ENCODE peak calls at places on chromosomes 7 and 10, in seven cellular contexts. One of them, this sample, is unnamed.

GRCh38 chr7:144824360-144824759 is 11.5 kb downstream of the TPK1 start:
- DNase-seq in A549: peak
- DNase-seq in WTC11: no peak
- DNase-seq in cardiac muscle cell: no peak
- DNase-seq in endodermal cell: no peak
- DNase-seq in heart left ventricle: no peak
- DNase-seq in kidney: no peak
- DNase-seq in this sample: no peak

GRCh38 chr10:122352817-122353525 is 21.5 kb upstream of the PLEKHA1 start:
- DNase-seq in cardiac muscle cell: no peak
- DNase-seq in endodermal cell: peak
- DNase-seq in kidney: no peak
- DNase-seq in WTC11: no peak
- DNase-seq in heart left ventricle: no peak
- DNase-seq in A549: no peak
- DNase-seq in this sample: no peak

GRCh38 chr10:66281327-66281726 is 644.5 kb upstream of the LRRTM3 start:
- DNase-seq in endodermal cell: no peak
- DNase-seq in heart left ventricle: no peak
- DNase-seq in WTC11: no peak
- DNase-seq in A549: no peak
- DNase-seq in cardiac muscle cell: no peak
- DNase-seq in kidney: no peak
- DNase-seq in this sample: no peak

GRCh38 chr10:60434418-60435046 is 44.9 kb upstream of the ANK3 start:
- DNase-seq in WTC11: peak
- DNase-seq in kidney: no peak
- DNase-seq in A549: peak
- DNase-seq in heart left ventricle: peak
- DNase-seq in cardiac muscle cell: peak
- DNase-seq in endodermal cell: peak
- DNase-seq in this sample: no peak

GRCh38 chr10:44703241-44704155 is 207.6 kb upstream of the TMEM72 start:
- DNase-seq in heart left ventricle: no peak
- DNase-seq in kidney: no peak
- DNase-seq in WTC11: no peak
- DNase-seq in cardiac muscle cell: no peak
- DNase-seq in endodermal cell: no peak
- DNase-seq in A549: no peak
- DNase-seq in this sample: no peak

GRCh38 chr10:19499291-19499765 is 316.9 kb upstream of the PLXDC2 start:
- DNase-seq in kidney: no peak
- DNase-seq in WTC11: no peak
- DNase-seq in endodermal cell: no peak
- DNase-seq in cardiac muscle cell: no peak
- DNase-seq in heart left ventricle: no peak
- DNase-seq in A549: no peak
- DNase-seq in this sample: no peak

GRCh38 chr10:122655524-122656307 is 43.9 kb downstream of the C10orf120 start:
- DNase-seq in heart left ventricle: no peak
- DNase-seq in endodermal cell: no peak
- DNase-seq in cardiac muscle cell: no peak
- DNase-seq in A549: no peak
- DNase-seq in WTC11: no peak
- DNase-seq in kidney: no peak
- DNase-seq in this sample: no peak

GRCh38 chr10:109995178-109995577 is 12.6 kb upstream of the ADD3 start:
- DNase-seq in A549: no peak
- DNase-seq in heart left ventricle: no peak
- DNase-seq in kidney: no peak
- DNase-seq in cardiac muscle cell: no peak
- DNase-seq in endodermal cell: no peak
- DNase-seq in WTC11: no peak
- DNase-seq in this sample: no peak

GRCh38 chr7:27161721-27162547 is 3.4 kb downstream of the HOXA9 start:
- DNase-seq in kidney: peak
- DNase-seq in cardiac muscle cell: no peak
- DNase-seq in endodermal cell: no peak
- DNase-seq in heart left ventricle: no peak
- DNase-seq in WTC11: peak
- DNase-seq in A549: no peak
- DNase-seq in this sample: no peak

GRCh38 chr10:125002423-125003145 is 60.7 kb downstream of the ZRANB1 start:
- DNase-seq in WTC11: peak
- DNase-seq in cardiac muscle cell: no peak
- DNase-seq in A549: no peak
- DNase-seq in endodermal cell: peak
- DNase-seq in kidney: peak
- DNase-seq in heart left ventricle: peak
- DNase-seq in this sample: no peak

GRCh38 chr7:34337163-34337562 is 320.9 kb upstream of the NPSR1 start:
- DNase-seq in kidney: no peak
- DNase-seq in WTC11: no peak
- DNase-seq in cardiac muscle cell: no peak
- DNase-seq in endodermal cell: no peak
- DNase-seq in A549: no peak
- DNase-seq in heart left ventricle: no peak
- DNase-seq in this sample: no peak

GRCh38 chr7:51376420-51377092 is 59.9 kb upstream of the COBL start:
- DNase-seq in cardiac muscle cell: no peak
- DNase-seq in endodermal cell: no peak
- DNase-seq in heart left ventricle: no peak
- DNase-seq in kidney: no peak
- DNase-seq in WTC11: no peak
- DNase-seq in A549: peak
- DNase-seq in this sample: no peak

DNA sequence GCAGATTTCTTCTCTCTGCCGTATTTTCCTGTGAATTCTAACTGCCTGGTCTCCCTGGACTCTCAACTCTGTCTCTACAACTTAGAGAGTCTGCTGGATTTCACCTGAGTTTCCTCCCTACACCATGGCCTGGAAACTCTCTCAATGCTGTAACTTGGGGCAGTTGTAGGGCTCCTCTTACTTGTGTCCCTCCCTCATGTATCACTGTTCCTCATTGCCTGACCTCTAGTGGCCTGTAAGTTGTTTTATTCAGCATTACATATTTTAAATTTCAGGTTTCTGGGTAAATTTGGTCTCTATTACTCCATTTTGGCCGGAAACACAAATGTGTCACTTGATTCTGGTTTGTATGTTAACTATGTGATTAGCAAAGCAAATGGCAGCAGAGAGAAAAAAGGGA is 70.9 kb downstream of the DYNC1I1 start:
- DNase-seq in A549: peak
- DNase-seq in kidney: no peak
- DNase-seq in cardiac muscle cell: peak
- DNase-seq in heart left ventricle: no peak
- DNase-seq in endodermal cell: no peak
- DNase-seq in WTC11: no peak
- DNase-seq in this sample: no peak
- TF ChIP-seq CTCF in A549: peak
- TF ChIP-seq CTCF in kidney: no peak
- TF ChIP-seq CTCF in cardiac muscle cell: peak
- TF ChIP-seq CTCF in heart left ventricle: peak
- TF ChIP-seq CTCF in endodermal cell: peak
- TF ChIP-seq CTCF in WTC11: no peak
- TF ChIP-seq CTCF in this sample: peak

DNA sequence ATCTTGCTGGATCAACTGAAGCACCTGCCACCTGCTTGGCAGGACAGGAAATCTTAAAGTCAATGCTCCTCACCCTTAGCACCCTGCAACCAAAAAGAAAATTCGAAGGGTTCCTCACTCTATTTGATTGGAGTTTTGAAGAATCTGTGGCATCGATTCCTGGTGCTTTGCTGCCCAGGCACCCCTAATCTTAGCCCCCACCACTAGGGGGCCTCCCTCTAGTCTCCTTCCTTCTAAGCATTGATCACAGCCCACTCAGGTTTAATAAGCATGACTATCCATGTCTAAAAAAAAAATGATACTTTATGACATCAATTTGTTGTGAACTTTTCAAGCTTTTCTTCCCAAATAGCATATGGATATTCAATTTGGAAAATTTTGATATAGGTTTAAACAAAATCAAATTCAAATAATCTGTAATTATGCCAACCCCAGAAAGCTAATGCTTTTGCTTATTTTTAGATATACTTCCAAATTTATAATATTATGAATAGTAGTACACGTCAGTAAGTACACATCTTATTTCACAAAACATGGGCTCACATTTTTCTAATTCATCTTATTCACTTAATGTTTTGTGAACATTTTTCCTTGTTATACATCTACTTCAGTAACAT is 45.3 kb downstream of the NRG3 start:
- DNase-seq in cardiac muscle cell: peak
- DNase-seq in WTC11: peak
- DNase-seq in kidney: no peak
- DNase-seq in endodermal cell: peak
- DNase-seq in heart left ventricle: no peak
- DNase-seq in A549: no peak
- DNase-seq in this sample: no peak
- TF ChIP-seq CTCF in cardiac muscle cell: peak
- TF ChIP-seq CTCF in WTC11: peak
- TF ChIP-seq CTCF in kidney: no peak
- TF ChIP-seq CTCF in endodermal cell: peak
- TF ChIP-seq CTCF in heart left ventricle: no peak
- TF ChIP-seq CTCF in A549: no peak
- TF ChIP-seq CTCF in this sample: no peak

DNA sequence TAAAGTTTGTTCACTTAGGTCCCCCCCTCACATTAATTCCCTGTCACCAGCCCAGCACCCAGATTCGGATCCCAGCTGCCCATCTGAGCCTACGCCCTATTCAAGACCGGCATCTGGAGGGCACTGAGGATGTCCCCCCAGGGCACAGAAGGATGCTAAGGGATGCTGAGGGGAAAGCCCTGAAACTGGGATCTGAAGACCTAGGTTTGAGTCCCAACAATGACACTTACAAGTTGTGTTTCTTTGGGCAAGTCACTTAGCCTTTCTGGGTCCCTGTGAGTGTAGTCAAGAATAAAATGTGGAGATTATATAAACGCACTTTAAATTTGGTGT is 3.8 kb upstream of the MARVELD1 start:
- DNase-seq in endodermal cell: no peak
- DNase-seq in heart left ventricle: no peak
- DNase-seq in WTC11: no peak
- DNase-seq in cardiac muscle cell: no peak
- DNase-seq in kidney: no peak
- DNase-seq in A549: no peak
- DNase-seq in this sample: no peak
- TF ChIP-seq CTCF in endodermal cell: peak
- TF ChIP-seq CTCF in heart left ventricle: no peak
- TF ChIP-seq CTCF in WTC11: no peak
- TF ChIP-seq CTCF in cardiac muscle cell: no peak
- TF ChIP-seq CTCF in kidney: no peak
- TF ChIP-seq CTCF in A549: no peak
- TF ChIP-seq CTCF in this sample: no peak

GRCh38 chr7:142323706-142324105 is 65.8 kb upstream of the PRSS58 start:
- DNase-seq in WTC11: peak
- DNase-seq in kidney: no peak
- DNase-seq in endodermal cell: peak
- DNase-seq in cardiac muscle cell: peak
- DNase-seq in A549: peak
- DNase-seq in heart left ventricle: no peak
- DNase-seq in this sample: no peak
- TF ChIP-seq CTCF in WTC11: peak
- TF ChIP-seq CTCF in kidney: peak
- TF ChIP-seq CTCF in endodermal cell: peak
- TF ChIP-seq CTCF in cardiac muscle cell: peak
- TF ChIP-seq CTCF in A549: peak
- TF ChIP-seq CTCF in heart left ventricle: no peak
- TF ChIP-seq CTCF in this sample: no peak

DNA sequence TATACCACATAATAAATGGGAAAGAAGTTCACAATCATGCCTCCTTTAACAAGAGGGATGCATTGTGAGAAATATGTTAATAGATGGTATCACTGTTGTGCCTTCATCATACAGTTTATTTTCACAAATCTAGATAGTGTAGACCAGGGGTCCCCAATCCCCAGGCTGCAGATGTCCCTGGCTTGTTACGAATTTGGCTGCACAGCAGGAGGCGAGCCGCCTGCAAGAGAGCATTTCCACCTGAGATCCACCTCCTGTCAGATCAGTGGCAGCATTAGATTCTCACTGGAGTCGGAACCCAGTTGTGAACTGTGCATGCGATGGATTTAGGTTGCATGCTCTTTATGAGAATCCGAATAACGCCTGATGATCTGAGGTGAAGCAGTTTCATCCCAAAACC is 361.9 kb upstream of the ZWINT start:
- DNase-seq in WTC11: peak
- DNase-seq in kidney: no peak
- DNase-seq in heart left ventricle: no peak
- DNase-seq in cardiac muscle cell: no peak
- DNase-seq in endodermal cell: peak
- DNase-seq in A549: no peak
- DNase-seq in this sample: no peak
- TF ChIP-seq CTCF in WTC11: no peak
- TF ChIP-seq CTCF in kidney: no peak
- TF ChIP-seq CTCF in heart left ventricle: no peak
- TF ChIP-seq CTCF in cardiac muscle cell: no peak
- TF ChIP-seq CTCF in endodermal cell: no peak
- TF ChIP-seq CTCF in A549: no peak
- TF ChIP-seq CTCF in this sample: no peak

GRCh38 chr7:74101061-74101681 is 17.6 kb downstream of the LIMK1 start:
- DNase-seq in endodermal cell: no peak
- DNase-seq in kidney: no peak
- DNase-seq in heart left ventricle: no peak
- DNase-seq in WTC11: no peak
- DNase-seq in A549: no peak
- DNase-seq in cardiac muscle cell: no peak
- DNase-seq in this sample: no peak
- TF ChIP-seq CTCF in endodermal cell: no peak
- TF ChIP-seq CTCF in kidney: no peak
- TF ChIP-seq CTCF in heart left ventricle: no peak
- TF ChIP-seq CTCF in WTC11: no peak
- TF ChIP-seq CTCF in A549: no peak
- TF ChIP-seq CTCF in cardiac muscle cell: no peak
- TF ChIP-seq CTCF in this sample: no peak

GRCh38 chr7:24597014-24597413 is 23.8 kb downstream of the PALS2 start:
- DNase-seq in heart left ventricle: no peak
- DNase-seq in endodermal cell: no peak
- DNase-seq in WTC11: no peak
- DNase-seq in cardiac muscle cell: no peak
- DNase-seq in kidney: no peak
- DNase-seq in A549: no peak
- DNase-seq in this sample: no peak
- TF ChIP-seq CTCF in heart left ventricle: no peak
- TF ChIP-seq CTCF in endodermal cell: no peak
- TF ChIP-seq CTCF in WTC11: no peak
- TF ChIP-seq CTCF in cardiac muscle cell: no peak
- TF ChIP-seq CTCF in kidney: no peak
- TF ChIP-seq CTCF in A549: no peak
- TF ChIP-seq CTCF in this sample: no peak